ENCODE peak calls at places on chromosomes 5 and 9, in four cellular contexts. B is frontal cortex; J is substantia nigra; U is stimulated activated CD4-positive, alpha-beta T cell treated with anti-CD3 and anti-CD28 coated beads, Interleukin-15, amount 100 ng/mL, for 1 hour. D is an unnamed sample.

GRCh38 chr5:126540631-126541030 is 54.4 kb downstream of the ALDH7A1 start:
- DNase-seq in J (no peak), U (no peak), B (no peak), D (no peak)

GRCh38 chr5:178677429-178677828 is 50.6 kb upstream of the CLK4 start:
- DNase-seq in B (no peak), J (no peak), U (no peak), D (no peak)

GRCh38 chr5:78908173-78908901 is 76.8 kb downstream of the ARSB start:
- DNase-seq in B (peak; percentile 13), J (no peak), U (no peak), D (no peak)

GRCh38 chr9:71136696-71137095 is 15.3 kb upstream of the TRPM3 start:
- DNase-seq in J (no peak), U (no peak), B (no peak), D (no peak)

GRCh38 chr5:172764861-172765765 is 5.9 kb downstream of the DUSP1 start:
- DNase-seq in U (peak; percentile 84), J (peak; percentile 61), B (peak; percentile 91), D (peak; percentile 91)

GRCh38 chr9:96176901-96177718 is 124.9 kb downstream of the HSD17B3 start:
- DNase-seq in J (peak; percentile 6), B (peak; percentile 54), U (no peak), D (no peak)

GRCh38 chr9:90871327-90871935 is 69.8 kb downstream of the SYK start:
- DNase-seq in J (no peak), U (no peak), B (no peak), D (no peak)

GRCh38 chr5:91139572-91140200 is 243.4 kb downstream of the ARRDC3 start:
- DNase-seq in B (no peak), U (no peak), J (no peak), D (no peak)

GRCh38 chr5:6615416-6615815 is 17.4 kb downstream of the NSUN2 start:
- DNase-seq in B (no peak), J (no peak), U (no peak), D (no peak)

GRCh38 chr5:126884269-126884819 is 107.4 kb downstream of the LMNB1 start:
- DNase-seq in B (no peak), U (no peak), J (no peak), D (no peak)

GRCh38 chr5:80569961-80570786 is at the start of gene ANKRD34B:
- DNase-seq in B (no peak), U (no peak), J (no peak), D (no peak)

GRCh38 chr9:994005-994404 is 17.6 kb downstream of the DMRT3 start:
- DNase-seq in B (no peak), J (no peak), U (no peak), D (no peak)

GRCh38 chr5:72407078-72407477 is 86.9 kb downstream of the PTCD2 start:
- DNase-seq in B (no peak), J (no peak), U (no peak), D (no peak)

GRCh38 chr5:115246361-115246991 is 16.2 kb downstream of the PGGT1B start:
- DNase-seq in J (no peak), B (no peak), U (no peak), D (no peak)

GRCh38 chr5:114390431-114390830 is 28.6 kb downstream of the KCNN2 start:
- DNase-seq in U (no peak), B (no peak), J (no peak), D (no peak)

GRCh38 chr9:70324963-70325362 is 66.2 kb downstream of the SMC5 start:
- DNase-seq in B (no peak), U (no peak), J (no peak), D (no peak)

GRCh38 chr9:40913096-40913719 is 215.3 kb downstream of the FOXD4L6 start:
- DNase-seq in U (no peak), J (no peak), B (no peak), D (no peak)

GRCh38 chr9:2016411-2017208 is 1.5 kb downstream of the SMARCA2 start:
- DNase-seq in U (peak; percentile 30), B (peak; percentile 89), J (peak; percentile 30), D (peak; percentile 53)

GRCh38 chr5:28766565-28767158 is 1728.3 kb upstream of the CDH9 start:
- DNase-seq in B (no peak), U (no peak), J (no peak), D (no peak)

GRCh38 chr5:32249668-32250067 is 63.1 kb downstream of the MTMR12 start:
- DNase-seq in U (no peak), B (no peak), J (no peak), D (no peak)

GRCh38 chr9:91802391-91802790 is 147.6 kb downstream of the ROR2 start:
- DNase-seq in J (no peak), B (no peak), U (no peak), D (no peak)

GRCh38 chr9:114271556-114272510 is 51.1 kb upstream of the ORM1 start:
- DNase-seq in J (no peak), U (no peak), B (peak; percentile 30), D (no peak)

GRCh38 chr5:122067330-122067885 is 10.7 kb downstream of the LOX start:
- DNase-seq in U (no peak), B (no peak), J (no peak), D (no peak)

GRCh38 chr9:133786371-133786753 is 48.2 kb upstream of the SARDH start:
- DNase-seq in U (no peak), J (no peak), B (no peak), D (no peak)

GRCh38 chr5:43101491-43101890 is 19.2 kb upstream of the ZNF131 start:
- DNase-seq in U (no peak), B (no peak), J (no peak), D (no peak)

GRCh38 chr5:5409151-5409810 is 13.2 kb upstream of the ICE1 start:
- DNase-seq in B (no peak), U (no peak), J (no peak), D (no peak)

GRCh38 chr9:114176601-114177295 is 21.4 kb downstream of the COL27A1 start:
- DNase-seq in U (no peak), J (no peak), B (no peak), D (no peak)

GRCh38 chr5:115309751-115310370 is 13.4 kb upstream of the CCDC112 start:
- DNase-seq in U (no peak), J (no peak), B (no peak), D (no peak)

GRCh38 chr5:20556364-20556763 is 568.4 kb upstream of the CDH18 start:
- DNase-seq in J (no peak), U (no peak), B (no peak), D (no peak)

GRCh38 chr5:147985593-147985992 is 78.2 kb upstream of the SPINK5 start:
- DNase-seq in B (no peak), J (no peak), U (no peak), D (no peak)

GRCh38 chr5:117434266-117434665 is 859.6 kb upstream of the SEMA6A start:
- DNase-seq in U (no peak), J (no peak), B (no peak), D (no peak)

GRCh38 chr5:76283670-76284069 is 119.4 kb upstream of the IQGAP2 start:
- DNase-seq in B (no peak), J (no peak), U (no peak), D (no peak)

GRCh38 chr9:136799079-136799853 is 3.1 kb downstream of the CCDC183 start:
- DNase-seq in B (no peak), J (no peak), U (no peak), D (no peak)

GRCh38 chr9:81112638-81113037 is 576.7 kb downstream of the TLE1 start:
- DNase-seq in B (no peak), U (no peak), J (no peak), D (no peak)

GRCh38 chr5:57435701-57436134 is 46.9 kb downstream of the ACTBL2 start:
- DNase-seq in B (no peak), J (no peak), U (no peak), D (no peak)

GRCh38 chr5:173290477-173291131 is 37.6 kb downstream of the STC2 start:
- DNase-seq in U (no peak), B (peak; percentile 31), J (no peak), D (no peak)

GRCh38 chr5:138685052-138685755 is 68.0 kb upstream of the CTNNA1 start:
- DNase-seq in U (no peak), B (no peak), J (no peak), D (no peak)

GRCh38 chr5:2737273-2738155 is 14.0 kb downstream of the IRX2 start:
- DNase-seq in B (no peak), J (no peak), U (no peak), D (no peak)